ENCODE peak calls at places on chromosomes 11 and 22, in six cellular contexts. One of them, this sample, is unnamed.

GRCh38 chr11:35343033-35343598 is 76.2 kb downstream of the SLC1A2 start:
- DNase-seq in HFF-Myc: no peak
- DNase-seq in upper lobe of right lung: no peak
- DNase-seq in cardiac fibroblast: no peak
- DNase-seq in uterus: no peak
- DNase-seq in kidney: no peak
- DNase-seq in this sample: no peak

GRCh38 chr11:79377399-79377798 is 63.4 kb downstream of the TENM4 start:
- DNase-seq in kidney: no peak
- DNase-seq in uterus: no peak
- DNase-seq in cardiac fibroblast: no peak
- DNase-seq in HFF-Myc: no peak
- DNase-seq in upper lobe of right lung: no peak
- DNase-seq in this sample: no peak

GRCh38 chr11:115471367-115471766 is 32.8 kb downstream of the CADM1 start:
- DNase-seq in kidney: no peak
- DNase-seq in upper lobe of right lung: no peak
- DNase-seq in uterus: no peak
- DNase-seq in cardiac fibroblast: no peak
- DNase-seq in HFF-Myc: no peak
- DNase-seq in this sample: no peak

GRCh38 chr11:20397281-20397680 is 9.8 kb downstream of the PRMT3 start:
- DNase-seq in cardiac fibroblast: peak
- DNase-seq in HFF-Myc: peak
- DNase-seq in uterus: no peak
- DNase-seq in upper lobe of right lung: no peak
- DNase-seq in kidney: no peak
- DNase-seq in this sample: peak

GRCh38 chr11:125929445-125930075 is 16.3 kb upstream of the VSIG10L2 start:
- DNase-seq in uterus: no peak
- DNase-seq in upper lobe of right lung: peak
- DNase-seq in kidney: no peak
- DNase-seq in HFF-Myc: no peak
- DNase-seq in cardiac fibroblast: no peak
- DNase-seq in this sample: no peak

GRCh38 chr11:13446444-13446843 is 16.6 kb downstream of the BTBD10 start:
- DNase-seq in cardiac fibroblast: peak
- DNase-seq in uterus: no peak
- DNase-seq in kidney: no peak
- DNase-seq in upper lobe of right lung: no peak
- DNase-seq in HFF-Myc: no peak
- DNase-seq in this sample: no peak

GRCh38 chr11:96061730-96062524 is 138.0 kb upstream of the MTMR2 start:
- DNase-seq in cardiac fibroblast: peak
- DNase-seq in upper lobe of right lung: no peak
- DNase-seq in kidney: no peak
- DNase-seq in HFF-Myc: peak
- DNase-seq in uterus: no peak
- DNase-seq in this sample: no peak

GRCh38 chr11:33475999-33476398 is 218.8 kb downstream of the HIPK3 start:
- DNase-seq in uterus: peak
- DNase-seq in upper lobe of right lung: no peak
- DNase-seq in HFF-Myc: no peak
- DNase-seq in cardiac fibroblast: peak
- DNase-seq in kidney: no peak
- DNase-seq in this sample: no peak

GRCh38 chr22:48618326-48618725 is 1209.3 kb downstream of the BRD1 start:
- DNase-seq in upper lobe of right lung: no peak
- DNase-seq in HFF-Myc: no peak
- DNase-seq in kidney: no peak
- DNase-seq in cardiac fibroblast: no peak
- DNase-seq in uterus: no peak
- DNase-seq in this sample: no peak

GRCh38 chr11:121344824-121345223 is 52.3 kb downstream of the SC5D start:
- DNase-seq in upper lobe of right lung: no peak
- DNase-seq in HFF-Myc: no peak
- DNase-seq in cardiac fibroblast: no peak
- DNase-seq in uterus: no peak
- DNase-seq in kidney: no peak
- DNase-seq in this sample: no peak

GRCh38 chr11:34855754-34856095 is 60.5 kb downstream of the APIP start:
- DNase-seq in upper lobe of right lung: no peak
- DNase-seq in cardiac fibroblast: no peak
- DNase-seq in uterus: no peak
- DNase-seq in HFF-Myc: no peak
- DNase-seq in kidney: no peak
- DNase-seq in this sample: no peak

GRCh38 chr11:115617767-115618166 is 113.6 kb upstream of the CADM1 start:
- DNase-seq in kidney: no peak
- DNase-seq in upper lobe of right lung: no peak
- DNase-seq in cardiac fibroblast: no peak
- DNase-seq in HFF-Myc: no peak
- DNase-seq in uterus: no peak
- DNase-seq in this sample: no peak

GRCh38 chr11:122746611-122747305 is 91.2 kb downstream of the UBASH3B start:
- DNase-seq in upper lobe of right lung: peak
- DNase-seq in HFF-Myc: no peak
- DNase-seq in kidney: no peak
- DNase-seq in uterus: no peak
- DNase-seq in cardiac fibroblast: no peak
- DNase-seq in this sample: no peak

GRCh38 chr11:74004694-74005615 is 3.9 kb downstream of the UCP3 start:
- DNase-seq in upper lobe of right lung: no peak
- DNase-seq in uterus: no peak
- DNase-seq in cardiac fibroblast: no peak
- DNase-seq in kidney: no peak
- DNase-seq in HFF-Myc: no peak
- DNase-seq in this sample: no peak

GRCh38 chr11:88275636-88276035 is 61.9 kb downstream of the CTSC start:
- DNase-seq in uterus: no peak
- DNase-seq in HFF-Myc: no peak
- DNase-seq in cardiac fibroblast: no peak
- DNase-seq in kidney: no peak
- DNase-seq in upper lobe of right lung: no peak
- DNase-seq in this sample: no peak

GRCh38 chr11:126799974-126800373 is 200.6 kb downstream of the KIRREL3 start:
- DNase-seq in upper lobe of right lung: no peak
- DNase-seq in uterus: no peak
- DNase-seq in cardiac fibroblast: no peak
- DNase-seq in HFF-Myc: peak
- DNase-seq in kidney: no peak
- DNase-seq in this sample: no peak

GRCh38 chr22:45285431-45286058 is 796 bp downstream of the UPK3A start:
- DNase-seq in uterus: no peak
- DNase-seq in cardiac fibroblast: no peak
- DNase-seq in kidney: no peak
- DNase-seq in HFF-Myc: no peak
- DNase-seq in upper lobe of right lung: no peak
- DNase-seq in this sample: no peak

GRCh38 chr22:28034760-28035401 is 115.8 kb upstream of the PITPNB start:
- DNase-seq in HFF-Myc: peak
- DNase-seq in uterus: peak
- DNase-seq in kidney: peak
- DNase-seq in cardiac fibroblast: peak
- DNase-seq in upper lobe of right lung: peak
- DNase-seq in this sample: no peak

GRCh38 chr22:25453557-25453956 is 110.9 kb upstream of the GRK3 start:
- DNase-seq in HFF-Myc: no peak
- DNase-seq in uterus: no peak
- DNase-seq in kidney: no peak
- DNase-seq in cardiac fibroblast: no peak
- DNase-seq in upper lobe of right lung: no peak
- DNase-seq in this sample: no peak

GRCh38 chr11:34356918-34357645 is 728 bp downstream of the ABTB2 start:
- DNase-seq in HFF-Myc: no peak
- DNase-seq in uterus: peak
- DNase-seq in kidney: peak
- DNase-seq in cardiac fibroblast: peak
- DNase-seq in upper lobe of right lung: peak
- DNase-seq in this sample: peak

GRCh38 chr11:41003339-41003992 is 456.0 kb downstream of the LRRC4C start:
- DNase-seq in HFF-Myc: no peak
- DNase-seq in uterus: no peak
- DNase-seq in kidney: no peak
- DNase-seq in upper lobe of right lung: no peak
- DNase-seq in cardiac fibroblast: no peak
- DNase-seq in this sample: no peak

GRCh38 chr22:35589071-35589735 is 27.9 kb downstream of the MB start:
- DNase-seq in HFF-Myc: peak
- DNase-seq in kidney: peak
- DNase-seq in cardiac fibroblast: peak
- DNase-seq in uterus: peak
- DNase-seq in upper lobe of right lung: no peak
- DNase-seq in this sample: no peak

DNA sequence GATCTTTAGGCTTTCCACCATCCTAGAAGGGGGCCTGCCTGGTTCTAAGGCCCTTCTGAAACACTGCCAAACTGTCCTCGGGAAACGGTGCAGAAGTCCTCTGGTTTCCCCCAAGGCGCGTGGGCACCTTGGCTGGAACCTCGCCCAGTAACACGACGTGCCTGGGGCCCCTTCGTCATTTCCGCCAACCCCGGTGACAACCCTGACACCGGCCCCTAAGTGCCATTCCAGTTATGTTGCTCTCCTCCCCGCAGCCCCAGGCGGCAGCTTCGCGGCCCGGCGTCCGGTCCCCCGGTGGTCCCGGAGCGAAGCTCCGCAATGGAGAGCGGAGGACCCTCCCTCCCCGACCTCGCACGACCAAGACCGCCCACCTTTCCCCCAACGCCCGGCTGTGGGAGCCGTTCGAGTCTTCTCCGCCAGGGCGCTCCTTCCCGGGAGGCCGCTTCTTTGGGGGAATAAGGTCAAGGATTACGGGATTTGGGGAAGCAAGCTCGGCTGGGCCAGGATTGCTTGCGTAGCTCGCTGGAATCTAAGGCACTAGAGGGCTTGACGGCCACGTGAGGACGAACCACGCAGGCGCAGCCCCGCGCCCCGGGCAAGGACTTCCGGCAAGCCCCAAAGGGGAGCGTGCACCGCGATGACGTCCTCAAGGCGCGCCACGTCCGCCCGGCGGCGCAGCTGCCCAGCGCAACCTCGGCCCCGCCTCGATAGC is 648 bp downstream of the RNH1 start:
- DNase-seq in cardiac fibroblast: peak
- DNase-seq in kidney: peak
- DNase-seq in HFF-Myc: peak
- DNase-seq in uterus: peak
- DNase-seq in upper lobe of right lung: peak
- DNase-seq in this sample: peak
- TF ChIP-seq CTCF in cardiac fibroblast: no peak
- TF ChIP-seq CTCF in kidney: peak
- TF ChIP-seq CTCF in HFF-Myc: no peak
- TF ChIP-seq CTCF in uterus: no peak
- TF ChIP-seq CTCF in upper lobe of right lung: peak
- TF ChIP-seq CTCF in this sample: no peak

GRCh38 chr11:1869427-1870325 is 16.8 kb downstream of the LSP1 start:
- DNase-seq in HFF-Myc: no peak
- DNase-seq in upper lobe of right lung: peak
- DNase-seq in cardiac fibroblast: no peak
- DNase-seq in kidney: peak
- DNase-seq in uterus: peak
- DNase-seq in this sample: no peak
- TF ChIP-seq CTCF in HFF-Myc: no peak
- TF ChIP-seq CTCF in upper lobe of right lung: no peak
- TF ChIP-seq CTCF in cardiac fibroblast: peak
- TF ChIP-seq CTCF in kidney: no peak
- TF ChIP-seq CTCF in uterus: peak
- TF ChIP-seq CTCF in this sample: no peak

GRCh38 chr11:83816572-83817187 is 530.5 kb upstream of the CCDC90B start:
- DNase-seq in HFF-Myc: no peak
- DNase-seq in upper lobe of right lung: no peak
- DNase-seq in cardiac fibroblast: peak
- DNase-seq in uterus: no peak
- DNase-seq in kidney: no peak
- DNase-seq in this sample: no peak
- TF ChIP-seq CTCF in HFF-Myc: peak
- TF ChIP-seq CTCF in upper lobe of right lung: peak
- TF ChIP-seq CTCF in cardiac fibroblast: peak
- TF ChIP-seq CTCF in uterus: no peak
- TF ChIP-seq CTCF in kidney: peak
- TF ChIP-seq CTCF in this sample: peak

GRCh38 chr11:102328748-102329147 is 11.5 kb downstream of the BIRC3 start:
- DNase-seq in kidney: no peak
- DNase-seq in uterus: no peak
- DNase-seq in upper lobe of right lung: no peak
- DNase-seq in HFF-Myc: no peak
- DNase-seq in cardiac fibroblast: no peak
- DNase-seq in this sample: no peak

GRCh38 chr11:102323542-102324261 is 6.4 kb downstream of the BIRC3 start:
- DNase-seq in uterus: no peak
- DNase-seq in HFF-Myc: no peak
- DNase-seq in cardiac fibroblast: peak
- DNase-seq in upper lobe of right lung: no peak
- DNase-seq in kidney: no peak
- DNase-seq in this sample: no peak

GRCh38 chr11:102322560-102322959 is 5.3 kb downstream of the BIRC3 start:
- DNase-seq in upper lobe of right lung: no peak
- DNase-seq in HFF-Myc: no peak
- DNase-seq in kidney: no peak
- DNase-seq in cardiac fibroblast: no peak
- DNase-seq in uterus: no peak
- DNase-seq in this sample: no peak

GRCh38 chr11:102320679-102321078 is 3.4 kb downstream of the BIRC3 start:
- DNase-seq in upper lobe of right lung: no peak
- DNase-seq in cardiac fibroblast: no peak
- DNase-seq in HFF-Myc: no peak
- DNase-seq in kidney: no peak
- DNase-seq in uterus: no peak
- DNase-seq in this sample: no peak

GRCh38 chr11:102325088-102325487 is 7.8 kb downstream of the BIRC3 start:
- DNase-seq in cardiac fibroblast: no peak
- DNase-seq in HFF-Myc: no peak
- DNase-seq in upper lobe of right lung: no peak
- DNase-seq in kidney: no peak
- DNase-seq in uterus: no peak
- DNase-seq in this sample: no peak
- TF ChIP-seq CTCF in cardiac fibroblast: no peak
- TF ChIP-seq CTCF in HFF-Myc: no peak
- TF ChIP-seq CTCF in upper lobe of right lung: no peak
- TF ChIP-seq CTCF in kidney: no peak
- TF ChIP-seq CTCF in uterus: no peak
- TF ChIP-seq CTCF in this sample: no peak

This sample was measured in endothelial cell.